ENCODE peak calls at places on chromosome 1, in six cellular contexts. X, E, U, F, S and H are unnamed samples.

GRCh38 chr1:113850127-113850796 is 21.2 kb downstream of the PTPN22 start:
- DNase-seq in X (no peak), E (no peak), U (no peak), F (no peak), S (no peak), H (no peak)

GRCh38 chr1:224747578-224747977 is 131.5 kb downstream of the CNIH3 start:
- DNase-seq in X (no peak), E (no peak), U (no peak), F (no peak), S (no peak), H (no peak)

GRCh38 chr1:93839756-93840155 is 39.2 kb downstream of the DNTTIP2 start:
- DNase-seq in X (no peak), E (no peak), U (no peak), F (no peak), S (no peak), H (no peak)

GRCh38 chr1:181219938-181220337 is 131.4 kb downstream of the IER5 start:
- DNase-seq in X (no peak), E (no peak), U (no peak), F (no peak), S (no peak), H (no peak)

GRCh38 chr1:2969011-2969869 is 52.0 kb upstream of the ACTRT2 start:
- DNase-seq in X (peak; percentile 47), E (no peak), U (peak; percentile 31), F (no peak), S (no peak), H (peak; percentile 47)

GRCh38 chr1:17646444-17647287 is 107.2 kb downstream of the ARHGEF10L start:
- DNase-seq in X (no peak), E (no peak), U (no peak), F (no peak), S (no peak), H (no peak)

GRCh38 chr1:235056937-235057336 is 71.7 kb downstream of the TOMM20 start:
- DNase-seq in X (no peak), E (no peak), U (no peak), F (no peak), S (no peak), H (no peak)

GRCh38 chr1:181514298-181515290 is 31.3 kb downstream of the CACNA1E start:
- DNase-seq in X (no peak), E (no peak), U (no peak), F (no peak), S (no peak), H (no peak)

GRCh38 chr1:157403203-157403602 is 149.1 kb downstream of the FCRL5 start:
- DNase-seq in X (no peak), E (no peak), U (no peak), F (no peak), S (no peak), H (peak; percentile 17)

GRCh38 chr1:89739844-89740216 is 81.0 kb upstream of the LRRC8D start:
- DNase-seq in X (no peak), E (no peak), U (no peak), F (no peak), S (no peak), H (no peak)

GRCh38 chr1:93777255-93777654 is 95.6 kb upstream of the BCAR3 start:
- DNase-seq in X (no peak), E (no peak), U (no peak), F (no peak), S (no peak), H (no peak)

GRCh38 chr1:244065063-244065788 is 14.1 kb downstream of the ZBTB18 start:
- DNase-seq in X (no peak), E (peak; percentile 37), U (peak; percentile 57), F (no peak), S (no peak), H (no peak)

GRCh38 chr1:215608646-215609045 is 41.5 kb downstream of the KCTD3 start:
- DNase-seq in X (no peak), E (no peak), U (no peak), F (no peak), S (no peak), H (no peak)

GRCh38 chr1:220879090-220879508 is at the start of gene HLX:
- DNase-seq in X (peak; percentile 93), E (no peak), U (peak; percentile 97), F (peak; percentile 86), S (peak; percentile 78), H (peak; percentile 92)

GRCh38 chr1:10295471-10296085 is 85.2 kb downstream of the KIF1B start:
- DNase-seq in X (no peak), E (no peak), U (no peak), F (no peak), S (no peak), H (no peak)

GRCh38 chr1:178126790-178127189 is 32.9 kb downstream of the RASAL2 start:
- DNase-seq in X (no peak), E (peak; percentile 80), U (no peak), F (no peak), S (no peak), H (peak; percentile 36)

GRCh38 chr1:205369621-205370230 is 13.0 kb upstream of the KLHDC8A start:
- DNase-seq in X (no peak), E (no peak), U (no peak), F (no peak), S (peak; percentile 39), H (no peak)

GRCh38 chr1:197951617-197952175 is 34.5 kb downstream of the LHX9 start:
- DNase-seq in X (no peak), E (no peak), U (no peak), F (no peak), S (no peak), H (no peak)

GRCh38 chr1:32716312-32717126 is 13.9 kb upstream of the SYNC start:
- DNase-seq in X (peak; percentile 84), E (peak; percentile 89), U (peak; percentile 98), F (no peak), S (peak; percentile 99), H (peak; percentile 87)

GRCh38 chr1:152968248-152968647 is 2.2 kb upstream of the SPRR4 start:
- DNase-seq in X (no peak), E (no peak), U (no peak), F (no peak), S (no peak), H (no peak)

GRCh38 chr1:233261615-233262168 is 33.8 kb downstream of the PCNX2 start:
- DNase-seq in X (no peak), E (no peak), U (no peak), F (no peak), S (no peak), H (no peak)

GRCh38 chr1:66750578-66750977 is 1.7 kb upstream of the DYNLT5 start:
- DNase-seq in X (no peak), E (no peak), U (no peak), F (no peak), S (no peak), H (no peak)

GRCh38 chr1:66757740-66758139 is 5.5 kb downstream of the DYNLT5 start:
- DNase-seq in X (no peak), E (no peak), U (no peak), F (no peak), S (no peak), H (no peak)

GRCh38 chr1:66752000-66752592 is at the start of gene DYNLT5:
- DNase-seq in X (peak; percentile 62), E (no peak), U (peak; percentile 53), F (peak; percentile 24), S (peak; percentile 14), H (peak; percentile 91)

GRCh38 chr1:66751160-66751559 is 1.1 kb upstream of the DYNLT5 start:
- DNase-seq in X (no peak), E (no peak), U (no peak), F (no peak), S (no peak), H (no peak)

DNA sequence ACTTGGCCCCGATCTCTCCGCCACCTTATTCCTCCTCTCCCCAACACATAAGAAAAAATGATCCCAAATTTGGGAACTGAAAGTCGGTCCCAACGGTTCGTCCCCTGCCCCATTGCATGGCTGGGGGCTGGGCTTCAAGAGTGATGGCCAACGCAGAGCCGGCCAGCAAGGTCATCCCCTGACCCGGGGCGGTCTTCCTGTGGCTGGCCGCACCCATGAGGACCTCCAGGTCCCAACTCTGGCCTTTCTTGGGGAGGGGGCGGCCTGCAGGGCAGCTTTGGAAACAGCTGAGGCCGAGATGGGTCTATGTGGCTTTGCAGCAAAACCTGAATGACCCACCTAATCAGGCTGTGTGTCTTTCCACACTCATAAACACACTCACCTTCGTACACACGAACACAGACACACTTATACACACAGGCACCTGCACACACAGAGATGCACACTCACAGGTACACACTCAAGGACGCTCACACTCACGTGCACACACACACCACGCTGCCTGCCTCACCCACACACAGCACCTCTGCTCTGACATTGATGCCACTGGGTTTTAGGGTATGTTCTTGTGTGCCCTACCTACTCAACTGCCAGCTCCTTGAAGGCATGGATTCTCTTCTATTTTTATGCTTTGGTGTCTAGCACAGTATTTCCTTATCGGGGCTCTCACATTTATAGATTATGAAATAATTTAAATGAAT is 562 bp downstream of the DYNLT5 start:
- DNase-seq in X (no peak), E (no peak), U (no peak), F (no peak), S (no peak), H (no peak)
- TF ChIP-seq CTCF in X (no peak), E (no peak), U (no peak), F (no peak), S (no peak), H (no peak)

DNA sequence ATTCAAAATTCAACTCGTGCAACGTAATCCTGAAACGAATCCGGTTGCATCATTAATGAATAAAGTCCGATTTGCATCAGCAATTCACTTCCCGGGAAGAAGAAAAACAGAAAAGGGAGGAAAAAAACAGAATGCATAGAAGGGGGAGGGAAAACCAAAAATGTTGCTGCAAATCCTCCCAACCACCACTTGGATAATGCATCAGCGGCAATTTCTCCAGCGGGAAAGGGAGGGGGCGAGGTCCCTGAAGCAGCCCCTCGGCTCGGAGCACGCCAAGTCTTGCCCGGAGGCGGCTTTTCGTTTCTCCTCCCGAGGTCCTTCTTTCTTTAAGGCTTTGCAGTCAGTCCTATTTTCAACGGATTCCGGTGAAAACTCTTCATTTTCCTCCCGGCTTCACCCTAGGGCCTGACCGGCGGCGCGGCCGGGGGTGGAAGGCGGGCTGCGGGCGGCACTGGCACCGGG is 720 bp downstream of the CDC42BPA start:
- DNase-seq in X (peak; percentile 69), E (peak; percentile 44), U (peak; percentile 56), F (peak; percentile 43), S (peak; percentile 40), H (peak; percentile 37)
- TF ChIP-seq POLR2A in X (no peak), E (peak; percentile 59), U (peak; percentile 40), F (no peak), S (no peak), H (no peak)

GRCh38 chr1:7824701-7825100 is 28.2 kb downstream of the UTS2 start:
- DNase-seq in X (no peak), E (no peak), U (no peak), F (no peak), S (no peak), H (no peak)
- TF ChIP-seq CTCF in X (no peak), E (no peak), U (no peak), F (no peak), S (no peak), H (no peak)

GRCh38 chr1:23481904-23482303 is 2.1 kb downstream of the ASAP3 start:
- DNase-seq in X (no peak), E (no peak), U (no peak), F (no peak), S (no peak), H (no peak)

GRCh38 chr1:23484253-23485001 is 448 bp upstream of the ASAP3 start:
- DNase-seq in X (peak; percentile 96), E (peak; percentile 76), U (peak; percentile 92), F (peak; percentile 96), S (peak; percentile 91), H (peak; percentile 93)

GRCh38 chr1:23481026-23481597 is 2.9 kb downstream of the ASAP3 start:
- DNase-seq in X (no peak), E (no peak), U (no peak), F (no peak), S (no peak), H (no peak)

GRCh38 chr1:23485002-23485332 is 988 bp upstream of the ASAP3 start:
- DNase-seq in X (no peak), E (no peak), U (no peak), F (no peak), S (no peak), H (no peak)

GRCh38 chr1:23483327-23484252 is at the start of gene ASAP3:
- DNase-seq in X (peak; percentile 77), E (peak; percentile 17), U (peak; percentile 69), F (peak; percentile 57), S (peak; percentile 57), H (peak; percentile 31)
- TF ChIP-seq POLR2A in X (no peak), E (peak; percentile 61), U (peak; percentile 50), F (no peak), S (no peak), H (no peak)